ENCODE peak calls at places on chromosomes 2 and 18, in four cellular contexts. One of them, this sample, is unnamed.

GRCh38 chr2:15603044-15603765 is 11.5 kb downstream of the DDX1 start:
- DNase-seq in Caki2: no peak
- DNase-seq in Kasumi-1: no peak
- DNase-seq in stimulated activated CD8-positive, alpha-beta memory T cell treated with anti-CD3 and anti-CD28 coated beads, Interleukin-15, amount 100 ng/mL, for 24 hours: no peak
- DNase-seq in this sample: no peak

GRCh38 chr2:178420463-178420990 is 30.4 kb downstream of the PRKRA start:
- DNase-seq in Caki2: no peak
- DNase-seq in Kasumi-1: peak
- DNase-seq in stimulated activated CD8-positive, alpha-beta memory T cell treated with anti-CD3 and anti-CD28 coated beads, Interleukin-15, amount 100 ng/mL, for 24 hours: no peak
- DNase-seq in this sample: no peak

GRCh38 chr2:198375073-198375430 is 570.7 kb downstream of the PLCL1 start:
- DNase-seq in Caki2: no peak
- DNase-seq in Kasumi-1: no peak
- DNase-seq in stimulated activated CD8-positive, alpha-beta memory T cell treated with anti-CD3 and anti-CD28 coated beads, Interleukin-15, amount 100 ng/mL, for 24 hours: no peak
- DNase-seq in this sample: no peak

GRCh38 chr2:151029406-151030157 is 232.1 kb downstream of the RBM43 start:
- DNase-seq in Caki2: no peak
- DNase-seq in Kasumi-1: no peak
- DNase-seq in stimulated activated CD8-positive, alpha-beta memory T cell treated with anti-CD3 and anti-CD28 coated beads, Interleukin-15, amount 100 ng/mL, for 24 hours: no peak
- DNase-seq in this sample: no peak

GRCh38 chr2:64914735-64915509 is 74.3 kb upstream of the SLC1A4 start:
- DNase-seq in Caki2: no peak
- DNase-seq in Kasumi-1: peak
- DNase-seq in stimulated activated CD8-positive, alpha-beta memory T cell treated with anti-CD3 and anti-CD28 coated beads, Interleukin-15, amount 100 ng/mL, for 24 hours: no peak
- DNase-seq in this sample: no peak

GRCh38 chr2:106147159-106147558 is 46.9 kb downstream of the UXS1 start:
- DNase-seq in Caki2: peak
- DNase-seq in Kasumi-1: no peak
- DNase-seq in stimulated activated CD8-positive, alpha-beta memory T cell treated with anti-CD3 and anti-CD28 coated beads, Interleukin-15, amount 100 ng/mL, for 24 hours: no peak
- DNase-seq in this sample: no peak

GRCh38 chr2:104078431-104079157 is 775.3 kb upstream of the POU3F3 start:
- DNase-seq in Caki2: no peak
- DNase-seq in Kasumi-1: no peak
- DNase-seq in stimulated activated CD8-positive, alpha-beta memory T cell treated with anti-CD3 and anti-CD28 coated beads, Interleukin-15, amount 100 ng/mL, for 24 hours: no peak
- DNase-seq in this sample: peak

GRCh38 chr2:138818479-138818878 is 38.3 kb upstream of the NXPH2 start:
- DNase-seq in Caki2: no peak
- DNase-seq in Kasumi-1: no peak
- DNase-seq in stimulated activated CD8-positive, alpha-beta memory T cell treated with anti-CD3 and anti-CD28 coated beads, Interleukin-15, amount 100 ng/mL, for 24 hours: no peak
- DNase-seq in this sample: no peak

GRCh38 chr2:108010912-108011591 is 24.7 kb downstream of the SLC5A7 start:
- DNase-seq in Caki2: no peak
- DNase-seq in Kasumi-1: no peak
- DNase-seq in stimulated activated CD8-positive, alpha-beta memory T cell treated with anti-CD3 and anti-CD28 coated beads, Interleukin-15, amount 100 ng/mL, for 24 hours: no peak
- DNase-seq in this sample: no peak

GRCh38 chr2:49621014-49621413 is 466.7 kb upstream of the FSHR start:
- DNase-seq in Caki2: no peak
- DNase-seq in Kasumi-1: no peak
- DNase-seq in stimulated activated CD8-positive, alpha-beta memory T cell treated with anti-CD3 and anti-CD28 coated beads, Interleukin-15, amount 100 ng/mL, for 24 hours: no peak
- DNase-seq in this sample: no peak

GRCh38 chr2:68588589-68588988 is 54.8 kb upstream of the PROKR1 start:
- DNase-seq in Caki2: no peak
- DNase-seq in Kasumi-1: no peak
- DNase-seq in stimulated activated CD8-positive, alpha-beta memory T cell treated with anti-CD3 and anti-CD28 coated beads, Interleukin-15, amount 100 ng/mL, for 24 hours: no peak
- DNase-seq in this sample: no peak

GRCh38 chr2:235537587-235537986 is 43.7 kb downstream of the AGAP1 start:
- DNase-seq in Caki2: no peak
- DNase-seq in Kasumi-1: no peak
- DNase-seq in stimulated activated CD8-positive, alpha-beta memory T cell treated with anti-CD3 and anti-CD28 coated beads, Interleukin-15, amount 100 ng/mL, for 24 hours: no peak
- DNase-seq in this sample: no peak

GRCh38 chr18:408367-408766 is 92.1 kb downstream of the COLEC12 start:
- DNase-seq in Caki2: no peak
- DNase-seq in Kasumi-1: no peak
- DNase-seq in stimulated activated CD8-positive, alpha-beta memory T cell treated with anti-CD3 and anti-CD28 coated beads, Interleukin-15, amount 100 ng/mL, for 24 hours: no peak
- DNase-seq in this sample: no peak

GRCh38 chr18:5661179-5661578 is 117.4 kb upstream of the EPB41L3 start:
- DNase-seq in Caki2: no peak
- DNase-seq in Kasumi-1: no peak
- DNase-seq in stimulated activated CD8-positive, alpha-beta memory T cell treated with anti-CD3 and anti-CD28 coated beads, Interleukin-15, amount 100 ng/mL, for 24 hours: no peak
- DNase-seq in this sample: no peak

GRCh38 chr2:64203131-64204005 is 59.1 kb upstream of the PELI1 start:
- DNase-seq in Caki2: no peak
- DNase-seq in Kasumi-1: no peak
- DNase-seq in stimulated activated CD8-positive, alpha-beta memory T cell treated with anti-CD3 and anti-CD28 coated beads, Interleukin-15, amount 100 ng/mL, for 24 hours: no peak
- DNase-seq in this sample: no peak

GRCh38 chr18:62450546-62451395 is 72.1 kb upstream of the ZCCHC2 start:
- DNase-seq in Caki2: peak
- DNase-seq in Kasumi-1: no peak
- DNase-seq in stimulated activated CD8-positive, alpha-beta memory T cell treated with anti-CD3 and anti-CD28 coated beads, Interleukin-15, amount 100 ng/mL, for 24 hours: no peak
- DNase-seq in this sample: no peak

GRCh38 chr2:38207168-38207567 is 131.2 kb upstream of the CYP1B1 start:
- DNase-seq in Caki2: no peak
- DNase-seq in Kasumi-1: no peak
- DNase-seq in stimulated activated CD8-positive, alpha-beta memory T cell treated with anti-CD3 and anti-CD28 coated beads, Interleukin-15, amount 100 ng/mL, for 24 hours: no peak
- DNase-seq in this sample: no peak

GRCh38 chr2:98118161-98118560 is 31.2 kb downstream of the VWA3B start:
- DNase-seq in Caki2: no peak
- DNase-seq in Kasumi-1: no peak
- DNase-seq in stimulated activated CD8-positive, alpha-beta memory T cell treated with anti-CD3 and anti-CD28 coated beads, Interleukin-15, amount 100 ng/mL, for 24 hours: no peak
- DNase-seq in this sample: no peak

GRCh38 chr2:43491070-43491639 is 104.7 kb downstream of the THADA start:
- DNase-seq in Caki2: no peak
- DNase-seq in Kasumi-1: no peak
- DNase-seq in stimulated activated CD8-positive, alpha-beta memory T cell treated with anti-CD3 and anti-CD28 coated beads, Interleukin-15, amount 100 ng/mL, for 24 hours: no peak
- DNase-seq in this sample: no peak

GRCh38 chr2:150034665-150035064 is 447.1 kb upstream of the MMADHC start:
- DNase-seq in Caki2: no peak
- DNase-seq in Kasumi-1: no peak
- DNase-seq in stimulated activated CD8-positive, alpha-beta memory T cell treated with anti-CD3 and anti-CD28 coated beads, Interleukin-15, amount 100 ng/mL, for 24 hours: no peak
- DNase-seq in this sample: no peak

GRCh38 chr18:43274526-43274925 is 2.8 kb downstream of the SYT4 start:
- DNase-seq in Caki2: no peak
- DNase-seq in Kasumi-1: no peak
- DNase-seq in stimulated activated CD8-positive, alpha-beta memory T cell treated with anti-CD3 and anti-CD28 coated beads, Interleukin-15, amount 100 ng/mL, for 24 hours: no peak
- DNase-seq in this sample: no peak

GRCh38 chr2:97957432-97958183 is 38.1 kb downstream of the TMEM131 start:
- DNase-seq in Caki2: no peak
- DNase-seq in Kasumi-1: no peak
- DNase-seq in stimulated activated CD8-positive, alpha-beta memory T cell treated with anti-CD3 and anti-CD28 coated beads, Interleukin-15, amount 100 ng/mL, for 24 hours: no peak
- DNase-seq in this sample: no peak

GRCh38 chr2:121903037-121903689 is 147.7 kb downstream of the TSN start:
- DNase-seq in Caki2: no peak
- DNase-seq in Kasumi-1: no peak
- DNase-seq in stimulated activated CD8-positive, alpha-beta memory T cell treated with anti-CD3 and anti-CD28 coated beads, Interleukin-15, amount 100 ng/mL, for 24 hours: no peak
- DNase-seq in this sample: no peak

GRCh38 chr18:66141716-66142115 is 390.9 kb downstream of the CDH7 start:
- DNase-seq in Caki2: no peak
- DNase-seq in Kasumi-1: no peak
- DNase-seq in stimulated activated CD8-positive, alpha-beta memory T cell treated with anti-CD3 and anti-CD28 coated beads, Interleukin-15, amount 100 ng/mL, for 24 hours: no peak
- DNase-seq in this sample: no peak

GRCh38 chr2:33476100-33476792 is at the start of gene RASGRP3:
- DNase-seq in Caki2: peak
- DNase-seq in Kasumi-1: peak
- DNase-seq in stimulated activated CD8-positive, alpha-beta memory T cell treated with anti-CD3 and anti-CD28 coated beads, Interleukin-15, amount 100 ng/mL, for 24 hours: peak
- DNase-seq in this sample: peak

GRCh38 chr18:959854-960253 is 55.2 kb downstream of the ADCYAP1 start:
- DNase-seq in Caki2: no peak
- DNase-seq in Kasumi-1: no peak
- DNase-seq in stimulated activated CD8-positive, alpha-beta memory T cell treated with anti-CD3 and anti-CD28 coated beads, Interleukin-15, amount 100 ng/mL, for 24 hours: no peak
- DNase-seq in this sample: no peak

GRCh38 chr2:107745100-107745499 is 81.6 kb upstream of the RGPD4 start:
- DNase-seq in Caki2: no peak
- DNase-seq in Kasumi-1: no peak
- DNase-seq in stimulated activated CD8-positive, alpha-beta memory T cell treated with anti-CD3 and anti-CD28 coated beads, Interleukin-15, amount 100 ng/mL, for 24 hours: no peak
- DNase-seq in this sample: no peak

GRCh38 chr2:234999740-235000425 is 48.1 kb downstream of the SH3BP4 start:
- DNase-seq in Caki2: no peak
- DNase-seq in Kasumi-1: no peak
- DNase-seq in stimulated activated CD8-positive, alpha-beta memory T cell treated with anti-CD3 and anti-CD28 coated beads, Interleukin-15, amount 100 ng/mL, for 24 hours: no peak
- DNase-seq in this sample: no peak

GRCh38 chr2:203835867-203836800 is 31.4 kb upstream of the CTLA4 start:
- DNase-seq in Caki2: no peak
- DNase-seq in Kasumi-1: no peak
- DNase-seq in stimulated activated CD8-positive, alpha-beta memory T cell treated with anti-CD3 and anti-CD28 coated beads, Interleukin-15, amount 100 ng/mL, for 24 hours: no peak
- DNase-seq in this sample: no peak

GRCh38 chr2:65527451-65528240 is 95.2 kb upstream of the SPRED2 start:
- DNase-seq in Caki2: no peak
- DNase-seq in Kasumi-1: no peak
- DNase-seq in stimulated activated CD8-positive, alpha-beta memory T cell treated with anti-CD3 and anti-CD28 coated beads, Interleukin-15, amount 100 ng/mL, for 24 hours: no peak
- DNase-seq in this sample: no peak

GRCh38 chr2:105802587-105802986 is 57.9 kb downstream of the NCK2 start:
- DNase-seq in Caki2: peak
- DNase-seq in Kasumi-1: peak
- DNase-seq in stimulated activated CD8-positive, alpha-beta memory T cell treated with anti-CD3 and anti-CD28 coated beads, Interleukin-15, amount 100 ng/mL, for 24 hours: no peak
- DNase-seq in this sample: no peak